ENCODE peak calls at places on chromosomes 4 and X, in six cellular contexts. Z is BE2C, D is uterus, T is AG04450, B is MM.1S, H is Peyer's patch. F is an unnamed sample.

GRCh38 chr4:122542411-122543236 is 78.2 kb downstream of the IL21 start:
- DNase-seq in Z (no peak), D (no peak), T (peak; percentile 7), B (peak; percentile 68), H (no peak), F (no peak)

GRCh38 chrX:114127411-114128025 is 456.4 kb upstream of the HTR2C start:
- DNase-seq in Z (no peak), D (no peak), T (no peak), B (no peak), H (no peak), F (no peak)

GRCh38 chr4:72971572-72971971 is 97.9 kb downstream of the COX18 start:
- DNase-seq in Z (no peak), D (no peak), T (peak; percentile 43), B (no peak), H (no peak), F (no peak)

GRCh38 chr4:29319663-29320340 is 1400.4 kb upstream of the PCDH7 start:
- DNase-seq in Z (no peak), D (no peak), T (no peak), B (no peak), H (no peak), F (no peak)

GRCh38 chrX:11666180-11666579 is 460 bp upstream of the ARHGAP6 start:
- DNase-seq in Z (no peak), D (peak; percentile 44), T (no peak), B (no peak), H (no peak), F (no peak)

GRCh38 chr4:23890369-23891063 is 669 bp upstream of the PPARGC1A start:
- DNase-seq in Z (no peak), D (no peak), T (no peak), B (no peak), H (no peak), F (no peak)

GRCh38 chrX:12011075-12011474 is 127.2 kb upstream of the FRMPD4 start:
- DNase-seq in Z (no peak), D (no peak), T (peak; percentile 29), B (no peak), H (no peak), F (no peak)

GRCh38 chr4:183936047-183936446 is 30.9 kb downstream of the STOX2 start:
- DNase-seq in Z (no peak), D (no peak), T (no peak), B (no peak), H (no peak), F (no peak)

DNA sequence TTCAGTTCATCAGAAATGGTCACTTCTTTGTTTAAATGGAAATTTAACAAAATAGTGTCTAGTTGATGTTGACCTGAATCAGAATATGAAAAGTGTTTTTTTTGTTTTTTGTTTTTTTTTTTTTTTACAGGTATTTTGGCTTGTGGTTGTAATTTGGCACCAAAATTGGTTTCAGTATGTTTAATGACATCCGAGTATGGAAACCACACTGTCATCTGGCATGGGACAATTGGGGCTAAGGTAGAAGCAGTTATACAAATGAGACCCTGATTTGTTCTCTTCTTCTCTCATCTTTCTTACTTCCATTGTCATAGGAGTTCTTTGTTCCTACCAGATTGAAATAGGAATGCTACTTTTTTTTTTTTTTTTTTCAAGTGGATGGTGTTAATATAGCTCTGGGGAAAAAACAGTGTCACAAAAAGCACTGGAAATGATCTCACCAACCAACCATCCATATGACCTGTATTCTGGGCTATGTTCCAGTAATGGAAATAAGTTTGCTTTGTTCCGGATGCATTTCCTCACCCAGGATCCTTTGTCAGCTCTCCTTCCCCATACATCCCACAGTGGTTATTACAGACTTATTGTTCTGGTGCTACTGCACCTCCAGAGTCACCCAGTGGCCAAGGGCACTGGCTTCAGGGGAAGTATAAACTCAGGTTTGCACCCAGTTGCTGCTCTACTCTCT is 95.8 kb downstream of the ATXN3L start:
- DNase-seq in Z (no peak), D (no peak), T (peak; percentile 55), B (no peak), H (no peak), F (no peak)
- TF ChIP-seq CTCF in Z (no peak), D (no peak), T (no peak), B (no peak), H (no peak), F (no peak)

DNA sequence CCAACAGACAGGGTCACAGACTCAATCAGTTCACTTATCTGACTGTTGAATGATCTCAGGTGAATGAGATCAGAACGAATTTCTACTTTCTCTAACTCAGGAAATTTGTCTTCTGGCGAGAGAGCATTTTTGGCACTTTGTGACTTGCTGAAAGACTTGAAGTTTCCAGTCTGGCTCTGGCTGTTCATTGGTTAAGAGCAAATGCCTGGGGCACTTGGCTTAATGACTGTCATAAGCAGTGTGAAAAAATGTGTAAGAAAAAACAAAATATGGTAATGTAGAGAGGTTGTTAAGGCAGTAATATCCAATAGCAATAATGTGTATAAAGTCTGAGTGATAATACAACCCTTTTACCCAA is 71.3 kb upstream of the PGRMC2 start:
- DNase-seq in Z (no peak), D (no peak), T (no peak), B (no peak), H (no peak), F (no peak)
- H3K9me3 ChIP-seq in Z (no peaks in the 10 kb centered on the region), D (no peaks in the 10 kb centered on the region), T (no peaks in the 10 kb centered on the region), B (no peaks in the 10 kb centered on the region), H (no peaks in the 10 kb centered on the region), F (no peaks in the 10 kb centered on the region)

GRCh38 chrX:153642313-153642654 is 4.7 kb upstream of the DUSP9 start:
- DNase-seq in Z (no peak), D (no peak), T (no peak), B (no peak), H (no peak), F (no peak)
- TF ChIP-seq CTCF in Z (no peak), D (no peak), T (no peak), B (no peak), H (no peak), F (no peak)

GRCh38 chr4:99077177-99077576 is 11.4 kb downstream of the ADH5 start:
- DNase-seq in Z (no peak), D (no peak), T (no peak), B (no peak), H (no peak), F (no peak)

GRCh38 chr4:99079625-99080295 is 8.8 kb downstream of the ADH5 start:
- DNase-seq in Z (no peak), D (no peak), T (no peak), B (no peak), H (no peak), F (no peak)

GRCh38 chr4:99078931-99079624 is 9.5 kb downstream of the ADH5 start:
- DNase-seq in Z (no peak), D (no peak), T (no peak), B (no peak), H (no peak), F (no peak)

GRCh38 chr4:99076292-99076976 is 12.2 kb downstream of the ADH5 start:
- DNase-seq in Z (no peak), D (no peak), T (no peak), B (no peak), H (no peak), F (no peak)

GRCh38 chr4:99078336-99078735 is 10.3 kb downstream of the ADH5 start:
- DNase-seq in Z (no peak), D (no peak), T (no peak), B (no peak), H (no peak), F (no peak)
- H3K9me3 ChIP-seq in Z (no peaks in the 10 kb centered on the region), D (no peaks in the 10 kb centered on the region), T (no peaks in the 10 kb centered on the region), B (no peaks in the 10 kb centered on the region), H (no peaks in the 10 kb centered on the region), F (no peaks in the 10 kb centered on the region)

GRCh38 chr4:92163348-92163747 is 140.4 kb upstream of the GRID2 start:
- DNase-seq in Z (no peak), D (no peak), T (no peak), B (peak; percentile 27), H (no peak), F (no peak)
- TF ChIP-seq CTCF in Z (peak; percentile 47), D (no peak), T (peak; percentile 46), B (peak; percentile 42), H (no peak), F (peak; percentile 42)

GRCh38 chr4:108547682-108548081 is 72.7 kb upstream of the RPL34 start:
- DNase-seq in Z (no peak), D (no peak), T (no peak), B (no peak), H (no peak), F (no peak)
- H3K9me3 ChIP-seq in Z (no peaks in the 10 kb centered on the region), D (no peaks in the 10 kb centered on the region), T (no peaks in the 10 kb centered on the region), B (no peaks in the 10 kb centered on the region), H (no peaks in the 10 kb centered on the region), F (no peaks in the 10 kb centered on the region)

DNA sequence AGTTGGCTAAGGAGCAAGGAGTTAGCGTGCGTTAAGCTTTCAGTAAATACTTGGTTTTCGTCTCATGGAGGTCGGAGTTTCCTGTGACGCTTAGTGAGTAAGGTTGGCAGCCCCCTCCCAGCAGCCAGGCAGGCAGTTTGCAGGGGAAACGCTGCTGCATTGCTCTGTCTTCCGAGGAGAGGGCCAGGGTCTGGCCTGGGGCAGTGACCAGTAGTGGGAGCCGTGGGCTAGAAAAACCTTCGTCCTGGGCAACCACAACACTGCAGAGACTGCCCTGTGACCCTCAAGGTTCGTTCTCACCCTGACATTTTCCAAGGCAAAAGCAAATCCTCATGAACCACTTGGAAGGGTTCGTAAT is 432 bp downstream of the TMEM175 start:
- DNase-seq in Z (no peak), D (no peak), T (no peak), B (no peak), H (no peak), F (no peak)
- TF ChIP-seq CTCF in Z (peak; percentile 16), D (no peak), T (peak; percentile 16), B (no peak), H (no peak), F (no peak)